ENCODE peak calls at places on chromosomes 5 and 9, in eight cellular contexts. One of them, this sample, is unnamed.

GRCh38 chr5:11322133-11322532 is 561.1 kb upstream of the DAP start:
- DNase-seq in fibroblast of lung: peak
- DNase-seq in epithelial cell of esophagus: peak
- DNase-seq in stomach: no peak
- DNase-seq in BE2C: no peak
- DNase-seq in NB4: peak
- DNase-seq in AG04450: no peak
- DNase-seq in colonic mucosa: no peak
- DNase-seq in this sample: no peak

GRCh38 chr9:137000177-137000930 is 4.0 kb upstream of the CLIC3 start:
- DNase-seq in epithelial cell of esophagus: peak
- DNase-seq in fibroblast of lung: peak
- DNase-seq in NB4: peak
- DNase-seq in stomach: no peak
- DNase-seq in colonic mucosa: no peak
- DNase-seq in BE2C: no peak
- DNase-seq in AG04450: peak
- DNase-seq in this sample: no peak

GRCh38 chr5:177535125-177535524 is 18.4 kb upstream of the DDX41 start:
- DNase-seq in fibroblast of lung: no peak
- DNase-seq in colonic mucosa: no peak
- DNase-seq in BE2C: no peak
- DNase-seq in AG04450: no peak
- DNase-seq in epithelial cell of esophagus: no peak
- DNase-seq in stomach: no peak
- DNase-seq in NB4: no peak
- DNase-seq in this sample: no peak

GRCh38 chr9:110814159-110814558 is 145.6 kb downstream of the MUSK start:
- DNase-seq in AG04450: no peak
- DNase-seq in colonic mucosa: no peak
- DNase-seq in NB4: no peak
- DNase-seq in BE2C: no peak
- DNase-seq in stomach: no peak
- DNase-seq in epithelial cell of esophagus: peak
- DNase-seq in fibroblast of lung: peak
- DNase-seq in this sample: no peak

GRCh38 chr5:124697912-124698690 is 48.3 kb downstream of the ZNF608 start:
- DNase-seq in fibroblast of lung: peak
- DNase-seq in colonic mucosa: no peak
- DNase-seq in NB4: no peak
- DNase-seq in AG04450: no peak
- DNase-seq in epithelial cell of esophagus: no peak
- DNase-seq in stomach: no peak
- DNase-seq in BE2C: no peak
- DNase-seq in this sample: no peak

GRCh38 chr5:122258241-122258640 is 53.8 kb upstream of the SNCAIP start:
- DNase-seq in fibroblast of lung: no peak
- DNase-seq in epithelial cell of esophagus: peak
- DNase-seq in NB4: no peak
- DNase-seq in colonic mucosa: no peak
- DNase-seq in BE2C: no peak
- DNase-seq in stomach: no peak
- DNase-seq in AG04450: no peak
- DNase-seq in this sample: no peak

GRCh38 chr9:92781902-92782301 is 17.3 kb upstream of the BICD2 start:
- DNase-seq in stomach: no peak
- DNase-seq in colonic mucosa: no peak
- DNase-seq in AG04450: no peak
- DNase-seq in BE2C: no peak
- DNase-seq in fibroblast of lung: no peak
- DNase-seq in epithelial cell of esophagus: peak
- DNase-seq in NB4: no peak
- DNase-seq in this sample: no peak

GRCh38 chr5:82050955-82051354 is 79.1 kb downstream of the ATG10 start:
- DNase-seq in epithelial cell of esophagus: no peak
- DNase-seq in AG04450: no peak
- DNase-seq in colonic mucosa: no peak
- DNase-seq in fibroblast of lung: no peak
- DNase-seq in stomach: no peak
- DNase-seq in NB4: no peak
- DNase-seq in BE2C: no peak
- DNase-seq in this sample: no peak

GRCh38 chr5:181109489-181110013 is 21.4 kb downstream of the OR2V1 start:
- DNase-seq in BE2C: no peak
- DNase-seq in fibroblast of lung: no peak
- DNase-seq in epithelial cell of esophagus: no peak
- DNase-seq in colonic mucosa: no peak
- DNase-seq in AG04450: no peak
- DNase-seq in NB4: no peak
- DNase-seq in stomach: no peak
- DNase-seq in this sample: no peak

GRCh38 chr9:78187763-78188495 is 47.9 kb upstream of the CEP78 start:
- DNase-seq in NB4: no peak
- DNase-seq in epithelial cell of esophagus: no peak
- DNase-seq in BE2C: no peak
- DNase-seq in fibroblast of lung: peak
- DNase-seq in colonic mucosa: no peak
- DNase-seq in AG04450: no peak
- DNase-seq in stomach: no peak
- DNase-seq in this sample: no peak

GRCh38 chr9:126599047-126599650 is 14.6 kb upstream of the LMX1B start:
- DNase-seq in NB4: no peak
- DNase-seq in epithelial cell of esophagus: no peak
- DNase-seq in colonic mucosa: no peak
- DNase-seq in fibroblast of lung: no peak
- DNase-seq in BE2C: no peak
- DNase-seq in stomach: no peak
- DNase-seq in AG04450: no peak
- DNase-seq in this sample: no peak

GRCh38 chr5:32315221-32316014 is 2.7 kb upstream of the MTMR12 start:
- DNase-seq in BE2C: no peak
- DNase-seq in colonic mucosa: no peak
- DNase-seq in stomach: no peak
- DNase-seq in AG04450: no peak
- DNase-seq in epithelial cell of esophagus: no peak
- DNase-seq in NB4: no peak
- DNase-seq in fibroblast of lung: no peak
- DNase-seq in this sample: no peak

GRCh38 chr9:109441296-109441695 is 56.8 kb downstream of the PTPN3 start:
- DNase-seq in fibroblast of lung: no peak
- DNase-seq in BE2C: no peak
- DNase-seq in NB4: no peak
- DNase-seq in stomach: no peak
- DNase-seq in AG04450: no peak
- DNase-seq in epithelial cell of esophagus: no peak
- DNase-seq in colonic mucosa: no peak
- DNase-seq in this sample: no peak

DNA sequence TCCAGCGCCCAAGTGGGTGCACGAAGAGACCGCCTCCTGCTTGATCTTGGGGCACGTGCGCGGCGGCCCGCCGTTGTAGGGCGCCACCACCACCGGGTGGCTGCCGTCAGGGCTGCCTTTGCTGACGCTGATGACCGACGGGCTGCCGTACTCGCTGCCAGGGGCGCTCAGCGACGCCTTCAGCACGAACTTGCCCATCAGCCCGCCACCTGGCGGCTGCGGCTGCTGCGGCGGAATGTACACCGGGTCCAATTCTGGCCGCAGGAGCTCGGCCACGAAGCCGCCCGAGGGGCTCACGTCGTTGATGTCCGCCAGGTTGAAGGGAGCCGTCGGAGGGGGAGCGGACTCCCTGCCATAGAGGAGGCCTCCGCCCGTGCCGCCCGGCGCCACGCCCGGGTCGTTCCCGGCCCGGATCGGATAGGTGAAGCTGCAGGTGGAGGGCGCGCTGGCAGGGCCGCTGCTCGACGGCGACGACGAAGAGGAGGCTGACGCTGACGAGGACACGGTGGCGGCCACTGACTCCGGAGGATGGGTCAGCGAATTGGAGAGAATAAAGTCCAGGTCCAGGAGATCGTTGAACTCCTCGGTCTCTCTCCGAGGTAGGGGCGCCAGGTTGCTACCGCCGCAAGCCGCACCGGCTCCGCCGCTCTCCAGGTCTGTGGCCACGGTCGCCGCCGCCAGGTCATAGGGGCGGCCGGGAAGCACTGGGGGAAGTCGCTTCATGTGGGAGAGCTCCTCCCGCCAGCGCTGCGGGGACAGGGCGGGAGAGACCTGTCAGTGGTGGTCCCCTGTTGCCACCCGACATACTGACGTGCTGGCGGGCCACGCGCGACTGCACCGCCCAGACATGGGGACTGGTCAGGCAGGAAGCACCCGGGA is 1.8 kb downstream of the KLF4 start:
- DNase-seq in NB4: no peak
- DNase-seq in colonic mucosa: peak
- DNase-seq in BE2C: peak
- DNase-seq in epithelial cell of esophagus: peak
- DNase-seq in AG04450: no peak
- DNase-seq in stomach: peak
- DNase-seq in fibroblast of lung: peak
- DNase-seq in this sample: no peak
- TF ChIP-seq CTCF in NB4: no peak
- TF ChIP-seq CTCF in colonic mucosa: peak
- TF ChIP-seq CTCF in BE2C: peak
- TF ChIP-seq CTCF in epithelial cell of esophagus: peak
- TF ChIP-seq CTCF in AG04450: peak
- TF ChIP-seq CTCF in stomach: no peak
- TF ChIP-seq CTCF in fibroblast of lung: peak
- TF ChIP-seq CTCF in this sample: no peak

DNA sequence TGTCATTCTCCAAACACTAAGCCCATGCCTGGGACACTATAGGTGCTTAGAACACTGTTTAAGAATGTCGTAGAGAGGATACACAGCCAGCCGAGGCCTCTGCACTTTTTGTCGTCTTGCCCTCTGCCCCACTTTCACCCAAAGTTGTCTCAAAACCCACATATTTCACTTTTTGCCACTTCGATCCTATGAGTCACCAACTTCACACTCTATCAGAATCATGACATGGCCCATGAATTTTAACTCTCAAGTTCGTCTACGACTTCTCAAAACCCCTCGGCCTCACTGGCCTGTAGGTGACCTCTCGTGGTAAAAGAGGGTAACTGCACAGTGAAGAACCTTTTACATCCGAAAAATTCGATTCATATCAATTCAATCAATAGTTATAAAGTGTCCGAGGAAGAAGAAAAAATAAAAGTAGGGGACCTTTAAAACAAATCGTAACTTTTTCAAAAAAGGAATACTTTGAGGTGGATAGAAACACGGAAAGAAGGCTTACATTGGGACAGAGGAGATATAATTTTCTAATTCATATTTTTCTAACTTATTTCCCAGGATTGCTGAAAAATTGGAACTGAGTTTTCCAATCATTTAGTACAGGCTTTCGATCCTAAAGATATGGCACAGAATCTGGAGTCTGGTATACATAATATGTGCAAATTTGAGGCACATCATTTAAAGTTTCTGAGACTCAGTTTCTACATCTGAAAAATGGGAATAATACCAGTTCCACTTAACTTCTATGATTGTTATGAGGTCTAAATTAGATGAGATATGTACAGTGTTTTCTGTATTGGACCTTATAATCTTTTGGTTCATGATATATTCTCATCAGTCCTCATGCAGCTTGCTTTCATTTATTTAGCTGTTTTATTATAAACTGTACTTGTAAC is 122.6 kb downstream of the APBA1 start:
- DNase-seq in BE2C: peak
- DNase-seq in epithelial cell of esophagus: peak
- DNase-seq in stomach: no peak
- DNase-seq in colonic mucosa: peak
- DNase-seq in NB4: peak
- DNase-seq in fibroblast of lung: peak
- DNase-seq in AG04450: no peak
- DNase-seq in this sample: no peak
- H3K4me3 ChIP-seq in BE2C: no peak
- H3K4me3 ChIP-seq in epithelial cell of esophagus: no peak
- H3K4me3 ChIP-seq in stomach: no peak
- H3K4me3 ChIP-seq in colonic mucosa: no peak
- H3K4me3 ChIP-seq in NB4: no peak
- H3K4me3 ChIP-seq in fibroblast of lung: no peak
- H3K4me3 ChIP-seq in AG04450: no peak
- H3K4me3 ChIP-seq in this sample: no peak

DNA sequence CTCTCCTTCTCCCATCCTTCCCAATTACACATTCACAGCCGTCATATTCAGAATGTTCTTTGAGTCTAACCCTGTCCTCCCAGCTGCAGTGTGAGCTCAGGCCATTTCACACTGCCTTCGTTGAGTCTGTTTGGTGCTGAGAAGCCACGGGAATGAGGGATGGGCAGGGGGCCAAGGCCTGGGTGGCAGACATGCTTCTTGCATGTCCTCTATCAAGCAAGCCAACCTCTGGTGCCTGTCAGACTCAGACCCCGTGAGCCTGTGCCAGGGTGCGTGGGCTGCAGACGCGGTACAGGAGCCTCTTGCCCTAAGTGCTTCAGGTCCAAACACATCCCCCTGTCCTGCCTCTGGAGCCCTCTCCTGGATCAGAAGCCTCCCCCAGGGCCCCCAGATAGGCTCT is 46.6 kb upstream of the CDKN2AIPNL start:
- DNase-seq in stomach: no peak
- DNase-seq in epithelial cell of esophagus: peak
- DNase-seq in NB4: no peak
- DNase-seq in AG04450: no peak
- DNase-seq in colonic mucosa: no peak
- DNase-seq in BE2C: peak
- DNase-seq in fibroblast of lung: peak
- DNase-seq in this sample: no peak
- TF ChIP-seq CTCF in stomach: no peak
- TF ChIP-seq CTCF in epithelial cell of esophagus: no peak
- TF ChIP-seq CTCF in NB4: no peak
- TF ChIP-seq CTCF in AG04450: no peak
- TF ChIP-seq CTCF in colonic mucosa: no peak
- TF ChIP-seq CTCF in BE2C: no peak
- TF ChIP-seq CTCF in fibroblast of lung: no peak
- TF ChIP-seq CTCF in this sample: no peak

DNA sequence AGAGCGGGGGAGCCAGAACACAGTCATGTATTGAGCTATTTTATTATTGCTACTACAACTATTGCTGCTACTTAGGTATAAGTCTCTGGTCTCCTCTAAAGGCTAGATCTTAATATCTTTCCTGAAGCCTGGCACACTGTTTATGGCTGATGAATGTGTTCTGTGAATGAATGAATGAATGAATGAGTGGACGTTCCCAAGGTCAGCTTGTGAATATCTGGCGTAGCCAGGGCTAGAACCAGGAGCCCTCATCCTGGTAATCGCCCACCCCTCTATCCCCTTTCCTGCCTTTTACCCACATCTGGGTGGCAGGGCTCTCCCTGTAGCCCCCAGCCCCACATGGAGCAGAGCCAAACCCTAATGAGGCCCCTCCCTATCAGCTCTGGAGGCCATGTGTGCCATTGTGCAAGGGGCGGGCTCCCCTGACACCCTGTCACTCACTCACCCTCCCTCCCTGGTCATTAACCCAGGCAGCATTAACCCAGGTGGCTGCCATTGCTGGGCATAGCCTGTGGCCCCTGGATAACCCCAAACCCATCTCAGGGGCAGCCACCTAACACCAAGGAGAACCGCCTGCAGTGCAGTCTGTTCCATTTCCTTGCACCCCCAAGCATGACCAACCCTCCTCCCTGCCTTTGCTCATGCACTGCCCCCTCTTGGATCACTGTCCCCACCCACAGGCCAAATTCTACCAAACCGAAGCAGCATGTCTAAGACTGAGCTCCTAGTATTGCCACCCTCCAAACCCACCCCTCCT is 2.0 kb upstream of the AKNA start:
- DNase-seq in colonic mucosa: no peak
- DNase-seq in AG04450: no peak
- DNase-seq in stomach: no peak
- DNase-seq in fibroblast of lung: no peak
- DNase-seq in BE2C: no peak
- DNase-seq in epithelial cell of esophagus: no peak
- DNase-seq in NB4: peak
- DNase-seq in this sample: no peak
- H3K4me3 ChIP-seq in colonic mucosa: no peak
- H3K4me3 ChIP-seq in AG04450: no peak
- H3K4me3 ChIP-seq in stomach: no peak
- H3K4me3 ChIP-seq in fibroblast of lung: no peak
- H3K4me3 ChIP-seq in BE2C: no peak
- H3K4me3 ChIP-seq in epithelial cell of esophagus: no peak
- H3K4me3 ChIP-seq in NB4: no peak
- H3K4me3 ChIP-seq in this sample: no peak